ENCODE peak calls at places on chromosomes 7 and 10, in four cellular contexts. One of them, this sample, is unnamed.

GRCh38 chr7:112420236-112420945 is 29.9 kb upstream of the IFRD1 start:
- DNase-seq in AG10803: peak
- DNase-seq in neural progenitor cell: peak
- DNase-seq in lower lobe of right lung: no peak
- DNase-seq in this sample: peak

GRCh38 chr7:102260856-102261255 is 25.8 kb upstream of the SH2B2 start:
- DNase-seq in AG10803: peak
- DNase-seq in neural progenitor cell: peak
- DNase-seq in lower lobe of right lung: no peak
- DNase-seq in this sample: no peak

GRCh38 chr7:144436500-144436899 is 33.0 kb upstream of the NOBOX start:
- DNase-seq in AG10803: no peak
- DNase-seq in neural progenitor cell: no peak
- DNase-seq in lower lobe of right lung: no peak
- DNase-seq in this sample: no peak

GRCh38 chr7:4882169-4882741 is 1.3 kb downstream of the RADIL start:
- DNase-seq in AG10803: peak
- DNase-seq in neural progenitor cell: peak
- DNase-seq in lower lobe of right lung: peak
- DNase-seq in this sample: no peak

GRCh38 chr10:29767958-29768357 is 133.2 kb upstream of the SVIL start:
- DNase-seq in AG10803: no peak
- DNase-seq in neural progenitor cell: no peak
- DNase-seq in lower lobe of right lung: no peak
- DNase-seq in this sample: no peak

GRCh38 chr7:70698219-70698832 is 433.6 kb upstream of the GALNT17 start:
- DNase-seq in AG10803: peak
- DNase-seq in neural progenitor cell: peak
- DNase-seq in lower lobe of right lung: no peak
- DNase-seq in this sample: peak

GRCh38 chr10:70255329-70256299 is 22.4 kb upstream of the PPA1 start:
- DNase-seq in AG10803: peak
- DNase-seq in neural progenitor cell: no peak
- DNase-seq in lower lobe of right lung: peak
- DNase-seq in this sample: peak

GRCh38 chr7:29370531-29371314 is 176.1 kb downstream of the CHN2 start:
- DNase-seq in AG10803: no peak
- DNase-seq in neural progenitor cell: no peak
- DNase-seq in lower lobe of right lung: no peak
- DNase-seq in this sample: peak

GRCh38 chr7:133235212-133235883 is 17.5 kb upstream of the EXOC4 start:
- DNase-seq in AG10803: no peak
- DNase-seq in neural progenitor cell: no peak
- DNase-seq in lower lobe of right lung: no peak
- DNase-seq in this sample: peak

GRCh38 chr7:51275532-51275931 is 41.1 kb downstream of the COBL start:
- DNase-seq in AG10803: no peak
- DNase-seq in neural progenitor cell: no peak
- DNase-seq in lower lobe of right lung: no peak
- DNase-seq in this sample: no peak

GRCh38 chr7:2078899-2079298 is 153.8 kb downstream of the MAD1L1 start:
- DNase-seq in AG10803: no peak
- DNase-seq in neural progenitor cell: no peak
- DNase-seq in lower lobe of right lung: no peak
- DNase-seq in this sample: no peak

GRCh38 chr10:27030060-27030459 is 70.2 kb downstream of the ANKRD26 start:
- DNase-seq in AG10803: no peak
- DNase-seq in neural progenitor cell: no peak
- DNase-seq in lower lobe of right lung: no peak
- DNase-seq in this sample: no peak

GRCh38 chr7:64830926-64831325 is 36.7 kb downstream of the ZNF138 start:
- DNase-seq in AG10803: no peak
- DNase-seq in neural progenitor cell: no peak
- DNase-seq in lower lobe of right lung: no peak
- DNase-seq in this sample: no peak

GRCh38 chr7:65832281-65832680 is 40.6 kb upstream of the VKORC1L1 start:
- DNase-seq in AG10803: peak
- DNase-seq in neural progenitor cell: peak
- DNase-seq in lower lobe of right lung: no peak
- DNase-seq in this sample: peak

GRCh38 chr10:15395912-15396311 is 24.8 kb upstream of the FAM171A1 start:
- DNase-seq in AG10803: no peak
- DNase-seq in neural progenitor cell: no peak
- DNase-seq in lower lobe of right lung: no peak
- DNase-seq in this sample: no peak
- TF ChIP-seq CTCF in AG10803: no peak
- TF ChIP-seq CTCF in neural progenitor cell: no peak
- TF ChIP-seq CTCF in lower lobe of right lung: no peak
- TF ChIP-seq CTCF in this sample: no peak

GRCh38 chr7:54833021-54833467 is 74.0 kb upstream of the SEC61G start:
- DNase-seq in AG10803: no peak
- DNase-seq in neural progenitor cell: peak
- DNase-seq in lower lobe of right lung: no peak
- DNase-seq in this sample: no peak

GRCh38 chr7:54838540-54838925 is 79.5 kb upstream of the SEC61G start:
- DNase-seq in AG10803: no peak
- DNase-seq in neural progenitor cell: no peak
- DNase-seq in lower lobe of right lung: no peak
- DNase-seq in this sample: no peak

GRCh38 chr7:54839538-54840213 is 80.7 kb upstream of the SEC61G start:
- DNase-seq in AG10803: peak
- DNase-seq in neural progenitor cell: peak
- DNase-seq in lower lobe of right lung: peak
- DNase-seq in this sample: peak

GRCh38 chr7:54837761-54838539 is 78.9 kb upstream of the SEC61G start:
- DNase-seq in AG10803: no peak
- DNase-seq in neural progenitor cell: no peak
- DNase-seq in lower lobe of right lung: no peak
- DNase-seq in this sample: no peak

DNA sequence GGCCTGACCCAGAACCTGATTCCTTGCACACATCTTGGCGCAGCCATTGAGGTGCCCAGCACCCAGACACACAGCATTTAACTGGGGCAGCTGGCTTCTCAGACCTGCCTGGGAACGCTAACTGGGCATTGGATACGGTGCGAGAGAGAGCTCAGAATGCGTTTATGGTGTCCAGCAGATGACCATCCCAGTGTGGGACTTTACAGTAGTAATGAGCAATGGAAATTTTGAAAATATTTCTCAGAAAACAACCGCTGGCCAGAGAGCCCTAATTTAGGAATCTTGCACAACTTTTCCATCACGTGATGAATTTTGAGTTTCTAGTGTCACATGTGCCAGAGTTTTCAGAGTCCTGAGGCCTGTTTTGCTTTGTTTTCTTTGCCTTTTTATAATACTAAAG is 78.2 kb upstream of the SEC61G start:
- DNase-seq in AG10803: peak
- DNase-seq in neural progenitor cell: no peak
- DNase-seq in lower lobe of right lung: no peak
- DNase-seq in this sample: no peak
- TF ChIP-seq CTCF in AG10803: no peak
- TF ChIP-seq CTCF in neural progenitor cell: no peak
- TF ChIP-seq CTCF in lower lobe of right lung: no peak
- TF ChIP-seq CTCF in this sample: no peak

DNA sequence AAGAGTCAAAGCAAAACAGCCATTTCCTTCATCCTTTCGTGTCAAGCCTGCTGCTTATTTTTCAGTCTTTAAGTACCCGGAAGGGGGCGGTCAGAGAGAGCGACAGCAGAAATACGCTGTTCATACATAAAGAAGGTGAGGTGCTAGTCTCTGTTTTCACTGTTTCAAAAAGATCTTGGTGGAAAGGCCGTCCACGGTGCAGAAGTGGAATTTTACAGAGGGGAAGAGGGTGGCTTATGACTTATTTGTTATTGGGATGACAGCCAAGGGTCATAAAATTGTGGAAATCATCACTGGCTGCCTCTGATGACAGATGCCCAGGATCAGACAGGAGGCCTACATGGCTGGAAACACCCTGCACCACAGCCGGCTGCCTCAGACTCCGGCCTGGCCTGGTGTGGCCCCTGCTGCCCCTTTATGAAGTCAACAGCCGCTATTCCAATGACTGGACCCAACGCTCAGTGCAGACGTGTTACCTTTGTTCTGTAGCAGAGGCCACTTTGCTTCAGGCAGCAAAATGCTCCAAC is 57.0 kb downstream of the HIPK2 start:
- DNase-seq in AG10803: peak
- DNase-seq in neural progenitor cell: no peak
- DNase-seq in lower lobe of right lung: no peak
- DNase-seq in this sample: no peak
- TF ChIP-seq CTCF in AG10803: no peak
- TF ChIP-seq CTCF in neural progenitor cell: no peak
- TF ChIP-seq CTCF in lower lobe of right lung: no peak
- TF ChIP-seq CTCF in this sample: no peak

DNA sequence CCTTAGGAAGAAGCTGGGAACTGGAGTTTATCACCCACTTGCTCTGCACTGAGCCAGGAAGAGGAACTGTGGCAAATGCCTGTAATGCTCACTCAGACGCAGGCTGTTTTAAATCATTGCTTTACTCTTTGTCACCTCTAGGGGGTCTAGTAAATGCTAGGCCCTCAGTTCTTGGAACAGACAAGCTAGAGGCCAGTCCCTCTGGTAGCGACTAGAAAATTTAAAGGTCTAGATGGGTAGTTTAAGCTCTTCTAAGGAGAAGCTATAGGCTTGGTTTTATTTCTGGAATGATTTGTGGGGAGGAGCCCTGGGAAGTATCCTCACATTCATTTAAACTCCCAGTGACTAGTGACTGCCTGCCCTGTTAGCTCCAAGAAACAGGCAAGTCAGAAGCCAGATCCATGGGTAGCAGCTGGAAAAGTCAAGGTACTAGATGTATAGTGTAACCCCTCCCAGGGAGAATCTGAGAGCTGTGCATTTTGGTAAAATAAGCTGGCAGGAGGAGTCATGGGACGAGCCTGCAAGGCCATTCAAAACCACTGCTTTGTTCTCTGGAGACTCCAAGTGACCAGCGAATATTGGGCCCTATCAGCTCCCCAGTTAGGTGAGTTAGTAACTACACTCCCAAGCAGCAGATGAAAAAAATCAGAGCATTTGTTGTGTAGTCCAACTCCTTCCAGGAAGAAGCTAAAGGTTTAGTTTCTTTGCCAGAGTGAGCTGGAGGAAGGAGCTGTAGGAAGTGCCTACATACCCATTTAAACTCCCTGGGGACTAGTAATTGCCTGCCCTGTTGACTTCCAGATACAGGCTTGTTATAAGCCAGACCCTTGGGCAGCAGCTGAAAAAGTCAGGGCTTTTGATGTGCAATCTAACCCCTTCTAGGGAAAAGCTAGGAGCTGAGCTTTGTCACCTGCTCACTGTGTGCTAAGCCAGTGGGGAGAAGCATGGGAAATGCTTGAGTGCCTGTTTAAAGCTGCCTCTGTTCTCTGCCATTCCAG is 68.9 kb downstream of the DYNC1I1 start:
- DNase-seq in AG10803: no peak
- DNase-seq in neural progenitor cell: peak
- DNase-seq in lower lobe of right lung: no peak
- DNase-seq in this sample: peak
- TF ChIP-seq CTCF in AG10803: peak
- TF ChIP-seq CTCF in neural progenitor cell: peak
- TF ChIP-seq CTCF in lower lobe of right lung: no peak
- TF ChIP-seq CTCF in this sample: peak

DNA sequence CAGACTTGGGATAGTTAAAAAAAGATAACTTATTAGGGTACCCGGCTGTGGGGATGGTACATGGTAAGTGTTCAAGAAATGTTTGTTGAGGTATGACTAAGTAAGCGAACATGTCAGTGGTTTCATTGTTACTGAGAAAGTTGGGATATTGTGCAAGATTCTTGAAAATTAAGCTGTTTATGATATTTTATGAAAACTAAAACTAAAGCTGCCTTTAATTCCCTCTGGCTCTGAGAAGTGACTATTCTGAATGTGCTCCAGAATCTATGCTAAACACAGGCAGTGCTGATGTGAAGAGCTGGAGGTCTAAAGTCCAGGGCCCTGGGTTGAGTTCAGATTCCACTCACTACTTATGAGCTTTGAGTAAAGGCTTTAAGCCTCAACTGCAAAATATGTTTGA is 72.9 kb downstream of the AOAH start:
- DNase-seq in AG10803: peak
- DNase-seq in neural progenitor cell: no peak
- DNase-seq in lower lobe of right lung: no peak
- DNase-seq in this sample: peak
- TF ChIP-seq CTCF in AG10803: no peak
- TF ChIP-seq CTCF in neural progenitor cell: no peak
- TF ChIP-seq CTCF in lower lobe of right lung: no peak
- TF ChIP-seq CTCF in this sample: no peak

GRCh38 chr10:124917168-124917938 is 24.6 kb upstream of the ZRANB1 start:
- DNase-seq in AG10803: peak
- DNase-seq in neural progenitor cell: peak
- DNase-seq in lower lobe of right lung: peak
- DNase-seq in this sample: peak

GRCh38 chr10:124916585-124917167 is 25.2 kb upstream of the ZRANB1 start:
- DNase-seq in AG10803: peak
- DNase-seq in neural progenitor cell: peak
- DNase-seq in lower lobe of right lung: peak
- DNase-seq in this sample: peak

GRCh38 chr10:124918906-124919305 is 23.0 kb upstream of the ZRANB1 start:
- DNase-seq in AG10803: peak
- DNase-seq in neural progenitor cell: no peak
- DNase-seq in lower lobe of right lung: no peak
- DNase-seq in this sample: no peak

GRCh38 chr10:124916098-124916584 is 25.8 kb upstream of the ZRANB1 start:
- DNase-seq in AG10803: peak
- DNase-seq in neural progenitor cell: no peak
- DNase-seq in lower lobe of right lung: no peak
- DNase-seq in this sample: peak

DNA sequence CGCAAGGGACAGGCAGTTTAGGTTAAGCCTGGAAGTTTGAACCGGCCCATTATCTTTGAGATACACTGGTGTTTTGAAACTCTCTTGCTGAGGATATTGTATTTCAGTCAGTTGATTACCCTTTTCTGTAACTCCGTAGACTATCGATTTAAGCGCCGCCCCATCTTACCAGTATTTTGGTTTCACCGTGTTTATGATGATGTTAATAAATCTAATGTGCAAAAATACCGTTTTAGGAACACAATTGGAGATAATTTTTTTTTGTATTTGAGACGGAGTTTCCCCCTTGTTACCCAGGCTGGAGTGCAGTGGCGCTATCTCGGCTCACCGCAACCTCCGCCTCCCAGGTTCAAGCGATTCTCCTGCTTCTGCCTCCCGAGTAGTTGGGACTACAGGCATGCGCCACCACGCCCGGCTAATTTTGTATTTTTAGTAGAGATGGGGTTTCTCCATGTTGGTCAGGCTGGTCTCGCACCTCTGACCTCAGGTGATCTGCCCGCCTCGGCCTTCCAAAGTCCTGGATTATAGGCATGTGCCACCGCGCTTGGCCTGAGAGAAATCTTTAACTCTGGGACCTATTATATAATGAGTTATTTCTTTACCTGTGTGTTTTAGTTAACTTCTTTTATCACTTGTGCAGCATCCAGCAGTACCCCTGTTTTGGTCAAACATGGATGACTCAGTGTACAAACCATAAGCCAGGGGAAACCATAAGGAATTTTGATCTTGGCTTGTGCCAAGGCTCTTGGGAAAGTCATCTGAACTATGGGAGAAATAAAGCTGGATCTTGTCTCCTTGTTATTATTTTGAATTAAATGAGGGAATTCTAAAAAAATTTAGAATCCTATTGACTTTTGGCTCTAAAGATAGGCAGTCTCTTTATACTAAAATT is 23.7 kb upstream of the ZRANB1 start:
- DNase-seq in AG10803: peak
- DNase-seq in neural progenitor cell: no peak
- DNase-seq in lower lobe of right lung: no peak
- DNase-seq in this sample: peak
- TF ChIP-seq CTCF in AG10803: no peak
- TF ChIP-seq CTCF in neural progenitor cell: no peak
- TF ChIP-seq CTCF in lower lobe of right lung: no peak
- TF ChIP-seq CTCF in this sample: no peak

GRCh38 chr10:1548596-1548995 is 188.7 kb downstream of the ADARB2 start:
- DNase-seq in AG10803: no peak
- DNase-seq in neural progenitor cell: no peak
- DNase-seq in lower lobe of right lung: no peak
- DNase-seq in this sample: no peak
- TF ChIP-seq CTCF in AG10803: no peak
- TF ChIP-seq CTCF in neural progenitor cell: no peak
- TF ChIP-seq CTCF in lower lobe of right lung: no peak
- TF ChIP-seq CTCF in this sample: no peak